ENCODE peak calls at places on chromosomes 3 and 15, in seven cellular contexts. Z is NCI-H1417, O is HT1080, Y is breast epithelium, I is psoas muscle, E is K562, M is EH. X is an unnamed sample.

GRCh38 chr15:38530113-38530512 is 34.5 kb downstream of the RASGRP1 start:
- DNase-seq in Z (no peak), O (no peak), Y (no peak), I (no peak), E (no peak), M (peak; percentile 29), X (no peak)

GRCh38 chr3:42544492-42545283 is 37.1 kb downstream of the SEC22C start:
- DNase-seq in Z (peak; percentile 6), O (no peak), Y (peak; percentile 81), I (no peak), E (no peak), M (peak; percentile 19), X (peak; percentile 84)

GRCh38 chr3:100419406-100419805 is 18.1 kb downstream of the LNP1 start:
- DNase-seq in Z (no peak), O (no peak), Y (no peak), I (no peak), E (no peak), M (no peak), X (no peak)

GRCh38 chr3:170553788-170554620 is 31.9 kb downstream of the SLC7A14 start:
- DNase-seq in Z (no peak), O (peak; percentile 43), Y (no peak), I (no peak), E (no peak), M (peak; percentile 10), X (no peak)

GRCh38 chr15:22995786-22996185 is 15.6 kb upstream of the CYFIP1 start:
- DNase-seq in Z (no peak), O (no peak), Y (no peak), I (no peak), E (no peak), M (no peak), X (no peak)

GRCh38 chr3:45832691-45833090 is 9.2 kb downstream of the LZTFL1 start:
- DNase-seq in Z (peak; percentile 3), O (no peak), Y (no peak), I (no peak), E (peak; percentile 40), M (peak; percentile 21), X (peak; percentile 2)

GRCh38 chr15:35308802-35309201 is 223.7 kb upstream of the NANOGP8 start:
- DNase-seq in Z (no peak), O (no peak), Y (no peak), I (no peak), E (no peak), M (peak; percentile 99), X (peak; percentile 21)

GRCh38 chr3:28612232-28612631 is 263.6 kb upstream of the AZI2 start:
- DNase-seq in Z (no peak), O (no peak), Y (no peak), I (no peak), E (no peak), M (no peak), X (peak; percentile 66)

GRCh38 chr3:16143870-16144568 is 30.5 kb upstream of the GALNT15 start:
- DNase-seq in Z (no peak), O (no peak), Y (no peak), I (no peak), E (no peak), M (no peak), X (no peak)

GRCh38 chr15:74175271-74176191 is 2.0 kb downstream of the ISLR start:
- DNase-seq in Z (no peak), O (no peak), Y (no peak), I (no peak), E (no peak), M (no peak), X (no peak)

GRCh38 chr3:37183375-37183831 is 9.0 kb upstream of the LRRFIP2 start:
- DNase-seq in Z (no peak), O (peak; percentile 96), Y (no peak), I (no peak), E (no peak), M (peak; percentile 95), X (no peak)